ENCODE peak calls at places on chromosome 17, in nine cellular contexts. S, R, D, G, J, F, A, W and B are unnamed samples.

GRCh38 chr17:4599505-4600281 is 15.4 kb downstream of the SMTNL2 start:
- DNase-seq in S (no peak), R (no peak), D (peak; percentile 74), G (peak; percentile 19), J (peak; percentile 71), F (peak; percentile 80), A (no peak), W (peak; percentile 74), B (no peak)

GRCh38 chr17:66727634-66728570 is 107.0 kb upstream of the CACNG5 start:
- DNase-seq in S (peak; percentile 52), R (peak; percentile 80), D (peak; percentile 25), G (peak; percentile 69), J (peak; percentile 40), F (no peak), A (peak; percentile 76), W (peak; percentile 88), B (no peak)

GRCh38 chr17:57534863-57535651 is 210.0 kb downstream of the CCDC182 start:
- DNase-seq in S (no peak), R (peak; percentile 90), D (no peak), G (no peak), J (no peak), F (no peak), A (no peak), W (no peak), B (no peak)

GRCh38 chr17:39700148-39700987 is 504 bp downstream of the ERBB2 start:
- DNase-seq in S (no peak), R (peak; percentile 12), D (no peak), G (no peak), J (no peak), F (no peak), A (no peak), W (peak; percentile 54), B (no peak)

GRCh38 chr17:31650756-31651520 is 208.1 kb downstream of the COPRS start:
- DNase-seq in S (no peak), R (no peak), D (no peak), G (no peak), J (no peak), F (no peak), A (no peak), W (no peak), B (no peak)

GRCh38 chr17:70535986-70536385 is 366.7 kb downstream of the KCNJ2 start:
- DNase-seq in S (no peak), R (no peak), D (no peak), G (peak; percentile 36), J (no peak), F (no peak), A (no peak), W (no peak), B (no peak)

GRCh38 chr17:42178817-42179216 is 2.1 kb downstream of the KCNH4 start:
- DNase-seq in S (no peak), R (no peak), D (no peak), G (no peak), J (no peak), F (no peak), A (no peak), W (peak; percentile 20), B (no peak)

GRCh38 chr17:36524428-36524876 is 10.2 kb downstream of the MYO19 start:
- DNase-seq in S (no peak), R (no peak), D (no peak), G (peak; percentile 75), J (no peak), F (no peak), A (no peak), W (no peak), B (no peak)

GRCh38 chr17:19937522-19937921 is 40.1 kb downstream of the AKAP10 start:
- DNase-seq in S (no peak), R (no peak), D (no peak), G (peak; percentile 62), J (no peak), F (no peak), A (no peak), W (no peak), B (no peak)

GRCh38 chr17:73091770-73092517 is 544 bp downstream of the SLC39A11 start:
- DNase-seq in S (peak; percentile 33), R (peak; percentile 20), D (peak; percentile 25), G (peak; percentile 37), J (peak; percentile 23), F (no peak), A (no peak), W (peak; percentile 72), B (no peak)

GRCh38 chr17:60426596-60426995 is 4.3 kb downstream of the CHCT1 start:
- DNase-seq in S (no peak), R (no peak), D (no peak), G (no peak), J (no peak), F (no peak), A (no peak), W (no peak), B (no peak)
- H3K27me3 ChIP-seq in S (no peaks in the 10 kb centered on the region), R (no peaks in the 10 kb centered on the region), D (no peaks in the 10 kb centered on the region), G (no peaks in the 10 kb centered on the region), J (no peaks in the 10 kb centered on the region), F (no peaks in the 10 kb centered on the region), A (no peaks in the 10 kb centered on the region), W (peaks cover 15% of the 10 kb centered on the region), B (peaks cover 1% of the 10 kb centered on the region)

GRCh38 chr17:556431-556995 is 158.1 kb downstream of the VPS53 start:
- DNase-seq in S (no peak), R (peak; percentile 33), D (no peak), G (no peak), J (no peak), F (no peak), A (no peak), W (peak; percentile 43), B (no peak)
- TF ChIP-seq CTCF in S (no peak), R (peak; percentile 36), D (no peak), G (no peak), J (no peak), F (no peak), A (no peak), W (peak; percentile 40), B (no peak)

GRCh38 chr17:77905266-77905665 is 53.2 kb upstream of the TNRC6C start:
- DNase-seq in S (no peak), R (no peak), D (no peak), G (no peak), J (no peak), F (no peak), A (peak; percentile 37), W (no peak), B (no peak)
- H3K27me3 ChIP-seq in S (no peaks in the 10 kb centered on the region), R (no peaks in the 10 kb centered on the region), D (no peaks in the 10 kb centered on the region), G (peaks cover 91% of the 10 kb centered on the region), J (peaks cover 25% of the 10 kb centered on the region), F (peaks cover 6% of the 10 kb centered on the region), A (peaks cover 29% of the 10 kb centered on the region), W (no peaks in the 10 kb centered on the region), B (peaks cover 21% of the 10 kb centered on the region)

DNA sequence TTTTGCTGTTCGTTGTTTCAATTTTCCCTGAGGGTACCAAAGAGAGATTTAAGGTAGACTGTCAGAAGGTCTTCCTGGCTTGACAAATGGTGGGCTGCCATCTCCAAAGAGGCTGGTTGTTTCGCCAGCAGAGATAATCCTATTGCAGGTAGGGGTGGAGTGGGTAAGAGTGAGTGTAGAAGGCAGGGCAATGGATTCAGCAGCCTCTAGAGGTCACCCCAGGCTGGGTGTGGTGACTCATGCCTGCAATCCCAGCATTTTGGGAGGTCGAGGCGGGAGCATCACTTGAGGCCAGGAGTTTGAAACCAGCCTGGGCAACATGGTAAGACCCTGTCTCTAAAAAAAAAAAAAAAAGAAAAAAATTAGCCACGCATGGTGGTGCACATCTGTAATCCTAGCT is 34.6 kb downstream of the DCAKD start:
- DNase-seq in S (no peak), R (no peak), D (no peak), G (peak; percentile 33), J (no peak), F (no peak), A (no peak), W (peak; percentile 74), B (no peak)
- TF ChIP-seq CTCF in S (peak; percentile 8), R (peak; percentile 18), D (no peak), G (peak; percentile 49), J (no peak), F (no peak), A (no peak), W (peak; percentile 51), B (peak; percentile 43)

GRCh38 chr17:46163316-46163715 is 29.9 kb downstream of the KANSL1 start:
- DNase-seq in S (no peak), R (no peak), D (no peak), G (no peak), J (no peak), F (no peak), A (no peak), W (no peak), B (no peak)
- H3K27me3 ChIP-seq in S (no peaks in the 10 kb centered on the region), R (no peaks in the 10 kb centered on the region), D (no peaks in the 10 kb centered on the region), G (no peaks in the 10 kb centered on the region), J (no peaks in the 10 kb centered on the region), F (no peaks in the 10 kb centered on the region), A (no peaks in the 10 kb centered on the region), W (no peaks in the 10 kb centered on the region), B (no peaks in the 10 kb centered on the region)

DNA sequence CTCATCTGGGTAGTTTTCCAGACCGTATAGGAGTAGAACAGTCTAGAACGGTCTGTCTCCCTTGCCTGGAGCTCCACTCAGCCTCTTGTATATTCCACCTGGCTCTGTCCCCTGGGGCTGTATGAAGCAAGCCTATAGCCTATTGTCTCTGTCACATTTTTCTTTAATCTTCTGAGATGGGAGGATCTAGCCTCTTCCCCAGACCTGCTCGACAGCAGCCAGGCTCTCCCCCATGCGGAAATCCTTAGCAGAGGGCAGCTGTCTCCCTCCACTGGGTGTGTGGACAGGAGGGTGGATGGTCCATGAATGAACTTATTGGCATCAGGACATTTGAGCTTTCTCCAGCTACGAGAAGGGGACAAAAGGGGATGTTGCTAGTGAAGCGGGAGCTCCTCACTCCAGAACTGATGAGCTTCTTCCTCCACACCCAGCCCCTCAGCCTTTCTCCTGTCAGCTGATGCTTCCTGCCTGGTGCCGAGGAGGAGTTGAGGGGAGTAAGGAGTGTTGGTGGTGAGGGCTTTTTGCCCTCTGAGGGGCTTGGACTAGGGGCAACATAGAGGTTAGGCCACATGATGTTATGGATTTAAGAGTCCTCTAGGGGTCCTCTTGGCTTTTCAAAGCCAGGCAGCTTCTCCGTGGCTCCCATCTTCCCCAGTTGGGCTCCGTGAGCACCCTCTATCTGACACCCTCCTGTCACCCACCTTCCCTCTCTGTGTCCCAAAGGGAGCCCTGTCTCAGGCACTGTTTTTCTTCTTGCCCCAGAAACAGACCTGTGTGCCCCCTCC is 28.0 kb downstream of the ARHGAP23 start:
- DNase-seq in S (no peak), R (no peak), D (no peak), G (no peak), J (no peak), F (no peak), A (no peak), W (no peak), B (no peak)
- TF ChIP-seq CTCF in S (no peak), R (no peak), D (no peak), G (no peak), J (peak; percentile 45), F (no peak), A (peak; percentile 14), W (peak; percentile 17), B (peak; percentile 42)